ENCODE peak calls at places on chromosomes 7 and 10, in nine cellular contexts. U is brain microvascular endothelial cell, F is HTR-8/SVneo, M is MCF 10A, J is endothelial cell of umbilical vein, X is GDM1, G is HepG2, Q is PC-3, V is head of caudate nucleus. D is an unnamed sample.
A peak's percentile ranks its signal among the peaks of the same experiment; 100 is the strongest.

GRCh38 chr7:112646787-112647186 is 143.4 kb downstream of the TMEM168 start:
- DNase-seq in V (no peak), U (no peak), F (no peak), X (no peak), J (no peak), G (peak; percentile 2), M (no peak), Q (no peak), D (no peak)

GRCh38 chr10:85645851-85646250 is 720.7 kb downstream of the GRID1 start:
- DNase-seq in J (no peak), Q (no peak), G (no peak), M (no peak), X (no peak), U (no peak), V (no peak), F (no peak), D (no peak)

GRCh38 chr7:20131776-20132175 is 85.4 kb downstream of the MACC1 start:
- DNase-seq in V (no peak), M (no peak), F (no peak), Q (no peak), J (no peak), X (no peak), U (no peak), G (no peak), D (no peak)

GRCh38 chr7:28106316-28106957 is 74.2 kb downstream of the JAZF1 start:
- DNase-seq in V (no peak), X (no peak), Q (no peak), M (no peak), U (peak; percentile 36), F (no peak), J (no peak), G (no peak), D (no peak)

GRCh38 chr7:125059861-125060456 is 130.3 kb upstream of the POT1 start:
- DNase-seq in Q (peak; percentile 50), V (no peak), F (no peak), J (peak; percentile 36), X (no peak), G (no peak), U (no peak), M (no peak), D (no peak)

GRCh38 chr7:46480619-46481018 is 559.5 kb upstream of the IGFBP3 start:
- DNase-seq in X (no peak), F (no peak), J (peak; percentile 70), U (no peak), G (no peak), Q (no peak), M (no peak), V (no peak), D (no peak)

GRCh38 chr10:87974130-87974529 is 110.7 kb downstream of the PTEN start:
- DNase-seq in V (no peak), M (no peak), G (no peak), J (no peak), F (no peak), Q (no peak), U (no peak), X (no peak), D (no peak)

GRCh38 chr10:94107191-94107590 is 113.5 kb downstream of the PLCE1 start:
- DNase-seq in Q (no peak), G (no peak), X (no peak), V (no peak), U (no peak), J (no peak), F (no peak), M (no peak), D (no peak)

GRCh38 chr7:106283831-106284515 is 810 bp downstream of the NAMPT start:
- DNase-seq in G (peak; percentile 8), M (peak; percentile 64), F (peak; percentile 10), V (peak; percentile 47), Q (peak; percentile 56), U (peak; percentile 12), J (peak; percentile 63), X (no peak), D (no peak)

GRCh38 chr10:844552-844951 is 87.0 kb downstream of the LARP4B start:
- DNase-seq in G (no peak), Q (no peak), F (no peak), V (no peak), J (no peak), U (peak; percentile 63), M (no peak), X (no peak), D (no peak)

GRCh38 chr10:117364121-117364960 is 10.9 kb downstream of the PDZD8 start:
- DNase-seq in F (no peak), Q (no peak), M (peak; percentile 49), V (no peak), X (no peak), J (peak; percentile 29), G (no peak), U (no peak), D (no peak)

GRCh38 chr7:68800316-68800715 is 798.0 kb upstream of the AUTS2 start:
- DNase-seq in G (no peak), U (no peak), V (no peak), F (no peak), M (no peak), Q (no peak), J (no peak), X (no peak), D (no peak)

GRCh38 chr7:104240400-104240799 is 32.6 kb upstream of the ORC5 start:
- DNase-seq in M (no peak), J (no peak), X (no peak), U (no peak), V (no peak), F (no peak), G (no peak), Q (no peak), D (no peak)

GRCh38 chr7:37489703-37490102 is 41.0 kb upstream of the ELMO1 start:
- DNase-seq in Q (no peak), X (no peak), G (no peak), F (no peak), J (no peak), V (no peak), M (no peak), U (no peak), D (no peak)

GRCh38 chr10:103582331-103583123 is 89.0 kb downstream of the NEURL1 start:
- DNase-seq in F (no peak), Q (no peak), V (no peak), X (no peak), M (no peak), G (peak; percentile 15), J (no peak), U (no peak), D (no peak)

D was measured in pulmonary artery endothelial cell.